ENCODE peak calls at places on chromosomes 6 and 20, in nine cellular contexts. One of them, this sample, is unnamed.

GRCh38 chr6:165204807-165205545 is 104.4 kb downstream of the C6orf118 start:
- DNase-seq in breast epithelium: no peak
- DNase-seq in RWPE1: no peak
- DNase-seq in CD8-positive, alpha-beta T cell: no peak
- DNase-seq in NCI-H460: no peak
- DNase-seq in AG04450: no peak
- DNase-seq in BE2C: no peak
- DNase-seq in GM19239: no peak
- DNase-seq in ELF-1: no peak
- DNase-seq in this sample: no peak

GRCh38 chr6:13615802-13616140 is 636 bp downstream of the NOL7 start:
- DNase-seq in breast epithelium: peak; percentile 33
- DNase-seq in NCI-H460: peak; percentile 11
- DNase-seq in ELF-1: peak; percentile 59
- DNase-seq in BE2C: peak; percentile 50
- DNase-seq in RWPE1: peak; percentile 33
- DNase-seq in AG04450: no peak
- DNase-seq in GM19239: no peak
- DNase-seq in CD8-positive, alpha-beta T cell: peak; percentile 29
- DNase-seq in this sample: no peak

GRCh38 chr6:38493929-38494547 is 145.7 kb downstream of the BTBD9 start:
- DNase-seq in breast epithelium: peak; percentile 74
- DNase-seq in CD8-positive, alpha-beta T cell: peak; percentile 71
- DNase-seq in RWPE1: peak; percentile 30
- DNase-seq in NCI-H460: peak; percentile 65
- DNase-seq in ELF-1: peak; percentile 76
- DNase-seq in BE2C: peak; percentile 74
- DNase-seq in AG04450: peak; percentile 63
- DNase-seq in GM19239: peak; percentile 7
- DNase-seq in this sample: peak; percentile 66

GRCh38 chr20:17536944-17537444 is 5.8 kb upstream of the BFSP1 start:
- DNase-seq in breast epithelium: peak; percentile 74
- DNase-seq in ELF-1: peak; percentile 92
- DNase-seq in CD8-positive, alpha-beta T cell: peak; percentile 37
- DNase-seq in NCI-H460: peak; percentile 85
- DNase-seq in GM19239: peak; percentile 59
- DNase-seq in BE2C: peak; percentile 77
- DNase-seq in RWPE1: peak; percentile 94
- DNase-seq in AG04450: peak; percentile 59
- DNase-seq in this sample: peak; percentile 51

GRCh38 chr6:22886881-22887581 is 317.7 kb downstream of the HDGFL1 start:
- DNase-seq in RWPE1: no peak
- DNase-seq in CD8-positive, alpha-beta T cell: no peak
- DNase-seq in breast epithelium: no peak
- DNase-seq in ELF-1: no peak
- DNase-seq in BE2C: no peak
- DNase-seq in NCI-H460: no peak
- DNase-seq in AG04450: no peak
- DNase-seq in GM19239: no peak
- DNase-seq in this sample: no peak

GRCh38 chr6:135880066-135880972 is 28.8 kb downstream of the PDE7B start:
- DNase-seq in CD8-positive, alpha-beta T cell: peak; percentile 40
- DNase-seq in breast epithelium: no peak
- DNase-seq in RWPE1: no peak
- DNase-seq in BE2C: no peak
- DNase-seq in AG04450: no peak
- DNase-seq in GM19239: peak; percentile 28
- DNase-seq in NCI-H460: no peak
- DNase-seq in ELF-1: no peak
- DNase-seq in this sample: no peak

GRCh38 chr20:51445591-51445990 is 96.9 kb downstream of the NFATC2 start:
- DNase-seq in NCI-H460: no peak
- DNase-seq in RWPE1: no peak
- DNase-seq in AG04450: no peak
- DNase-seq in CD8-positive, alpha-beta T cell: no peak
- DNase-seq in ELF-1: no peak
- DNase-seq in GM19239: no peak
- DNase-seq in breast epithelium: no peak
- DNase-seq in BE2C: no peak
- DNase-seq in this sample: no peak

GRCh38 chr6:996271-996852 is 303.4 kb upstream of the EXOC2 start:
- DNase-seq in CD8-positive, alpha-beta T cell: no peak
- DNase-seq in NCI-H460: no peak
- DNase-seq in BE2C: no peak
- DNase-seq in RWPE1: no peak
- DNase-seq in GM19239: no peak
- DNase-seq in breast epithelium: no peak
- DNase-seq in AG04450: no peak
- DNase-seq in ELF-1: no peak
- DNase-seq in this sample: no peak

GRCh38 chr6:119310486-119311036 is 39.0 kb downstream of the MAN1A1 start:
- DNase-seq in AG04450: no peak
- DNase-seq in GM19239: no peak
- DNase-seq in NCI-H460: no peak
- DNase-seq in RWPE1: no peak
- DNase-seq in breast epithelium: no peak
- DNase-seq in ELF-1: no peak
- DNase-seq in CD8-positive, alpha-beta T cell: no peak
- DNase-seq in BE2C: peak; percentile 28
- DNase-seq in this sample: peak; percentile 4

GRCh38 chr6:89284963-89285735 is 29.9 kb downstream of the GABRR2 start:
- DNase-seq in NCI-H460: no peak
- DNase-seq in ELF-1: no peak
- DNase-seq in GM19239: no peak
- DNase-seq in breast epithelium: no peak
- DNase-seq in BE2C: no peak
- DNase-seq in RWPE1: no peak
- DNase-seq in AG04450: no peak
- DNase-seq in CD8-positive, alpha-beta T cell: no peak
- DNase-seq in this sample: no peak

GRCh38 chr6:128954308-128955043 is 71.5 kb downstream of the LAMA2 start:
- DNase-seq in CD8-positive, alpha-beta T cell: no peak
- DNase-seq in GM19239: no peak
- DNase-seq in ELF-1: no peak
- DNase-seq in BE2C: no peak
- DNase-seq in AG04450: no peak
- DNase-seq in RWPE1: no peak
- DNase-seq in breast epithelium: no peak
- DNase-seq in NCI-H460: no peak
- DNase-seq in this sample: no peak

GRCh38 chr20:34065260-34065659 is 46.8 kb downstream of the EIF2S2 start:
- DNase-seq in BE2C: peak; percentile 48
- DNase-seq in ELF-1: no peak
- DNase-seq in AG04450: peak; percentile 56
- DNase-seq in RWPE1: peak; percentile 59
- DNase-seq in CD8-positive, alpha-beta T cell: no peak
- DNase-seq in breast epithelium: no peak
- DNase-seq in GM19239: no peak
- DNase-seq in NCI-H460: no peak
- DNase-seq in this sample: no peak

GRCh38 chr20:44304383-44304782 is 6.6 kb downstream of the FITM2 start:
- DNase-seq in GM19239: no peak
- DNase-seq in NCI-H460: no peak
- DNase-seq in ELF-1: no peak
- DNase-seq in BE2C: no peak
- DNase-seq in RWPE1: no peak
- DNase-seq in breast epithelium: no peak
- DNase-seq in CD8-positive, alpha-beta T cell: no peak
- DNase-seq in AG04450: no peak
- DNase-seq in this sample: no peak

GRCh38 chr20:24411003-24411402 is 58.4 kb upstream of the SYNDIG1 start:
- DNase-seq in ELF-1: no peak
- DNase-seq in breast epithelium: no peak
- DNase-seq in RWPE1: no peak
- DNase-seq in CD8-positive, alpha-beta T cell: no peak
- DNase-seq in BE2C: no peak
- DNase-seq in AG04450: no peak
- DNase-seq in GM19239: no peak
- DNase-seq in NCI-H460: no peak
- DNase-seq in this sample: no peak

GRCh38 chr6:6820688-6821238 is 232.2 kb downstream of the LY86 start:
- DNase-seq in AG04450: no peak
- DNase-seq in breast epithelium: peak; percentile 85
- DNase-seq in GM19239: no peak
- DNase-seq in RWPE1: peak; percentile 81
- DNase-seq in BE2C: no peak
- DNase-seq in ELF-1: peak; percentile 75
- DNase-seq in NCI-H460: no peak
- DNase-seq in CD8-positive, alpha-beta T cell: no peak
- DNase-seq in this sample: peak; percentile 67

GRCh38 chr6:113901482-113901881 is 44.3 kb downstream of the MARCKS start:
- DNase-seq in RWPE1: no peak
- DNase-seq in GM19239: no peak
- DNase-seq in CD8-positive, alpha-beta T cell: no peak
- DNase-seq in AG04450: no peak
- DNase-seq in BE2C: no peak
- DNase-seq in NCI-H460: no peak
- DNase-seq in breast epithelium: no peak
- DNase-seq in ELF-1: no peak
- DNase-seq in this sample: no peak

This sample was measured in NCI-H1417.